ENCODE peak calls at places on chromosomes 16 and 17, in six cellular contexts. One of them, this sample, is unnamed.

GRCh38 chr17:77235370-77236080 is 94.8 kb downstream of the SEC14L1 start:
- DNase-seq in cardiac muscle cell: peak; percentile 94
- DNase-seq in mammary epithelial cell: no peak
- DNase-seq in colonic mucosa: peak; percentile 42
- DNase-seq in heart left ventricle: peak; percentile 68
- DNase-seq in fibroblast of lung: peak; percentile 94
- DNase-seq in this sample: peak; percentile 80

GRCh38 chr17:63573634-63574033 is 23.4 kb downstream of the DCAF7 start:
- DNase-seq in fibroblast of lung: no peak
- DNase-seq in colonic mucosa: no peak
- DNase-seq in mammary epithelial cell: no peak
- DNase-seq in heart left ventricle: no peak
- DNase-seq in cardiac muscle cell: peak; percentile 6
- DNase-seq in this sample: no peak

GRCh38 chr16:30621765-30622164 is 11.6 kb upstream of the ZNF689 start:
- DNase-seq in cardiac muscle cell: no peak
- DNase-seq in colonic mucosa: no peak
- DNase-seq in mammary epithelial cell: no peak
- DNase-seq in heart left ventricle: no peak
- DNase-seq in fibroblast of lung: no peak
- DNase-seq in this sample: no peak

GRCh38 chr17:17448076-17448475 is 28.7 kb upstream of the MED9 start:
- DNase-seq in heart left ventricle: no peak
- DNase-seq in cardiac muscle cell: no peak
- DNase-seq in fibroblast of lung: no peak
- DNase-seq in colonic mucosa: no peak
- DNase-seq in mammary epithelial cell: no peak
- DNase-seq in this sample: peak; percentile 85

GRCh38 chr17:33210240-33210639 is 82.9 kb downstream of the ASIC2 start:
- DNase-seq in colonic mucosa: no peak
- DNase-seq in cardiac muscle cell: no peak
- DNase-seq in fibroblast of lung: no peak
- DNase-seq in heart left ventricle: no peak
- DNase-seq in mammary epithelial cell: no peak
- DNase-seq in this sample: no peak

GRCh38 chr16:984736-985135 is 3.2 kb downstream of the SOX8 start:
- DNase-seq in mammary epithelial cell: no peak
- DNase-seq in cardiac muscle cell: no peak
- DNase-seq in fibroblast of lung: no peak
- DNase-seq in heart left ventricle: no peak
- DNase-seq in colonic mucosa: no peak
- DNase-seq in this sample: no peak

GRCh38 chr17:614637-615546 is 99.7 kb downstream of the VPS53 start:
- DNase-seq in colonic mucosa: no peak
- DNase-seq in fibroblast of lung: no peak
- DNase-seq in cardiac muscle cell: no peak
- DNase-seq in heart left ventricle: no peak
- DNase-seq in mammary epithelial cell: peak; percentile 95
- DNase-seq in this sample: no peak

GRCh38 chr16:69523571-69523970 is 42.2 kb upstream of the NFAT5 start:
- DNase-seq in cardiac muscle cell: no peak
- DNase-seq in mammary epithelial cell: no peak
- DNase-seq in heart left ventricle: no peak
- DNase-seq in fibroblast of lung: no peak
- DNase-seq in colonic mucosa: peak; percentile 88
- DNase-seq in this sample: no peak

GRCh38 chr16:12874135-12874534 is 27.3 kb upstream of the SHISA9 start:
- DNase-seq in fibroblast of lung: no peak
- DNase-seq in heart left ventricle: no peak
- DNase-seq in mammary epithelial cell: peak; percentile 73
- DNase-seq in cardiac muscle cell: no peak
- DNase-seq in colonic mucosa: no peak
- DNase-seq in this sample: no peak

GRCh38 chr17:63946440-63947363 is 14.6 kb upstream of the CD79B start:
- DNase-seq in mammary epithelial cell: no peak
- DNase-seq in fibroblast of lung: peak; percentile 28
- DNase-seq in colonic mucosa: peak; percentile 57
- DNase-seq in heart left ventricle: no peak
- DNase-seq in cardiac muscle cell: peak; percentile 36
- DNase-seq in this sample: no peak

DNA sequence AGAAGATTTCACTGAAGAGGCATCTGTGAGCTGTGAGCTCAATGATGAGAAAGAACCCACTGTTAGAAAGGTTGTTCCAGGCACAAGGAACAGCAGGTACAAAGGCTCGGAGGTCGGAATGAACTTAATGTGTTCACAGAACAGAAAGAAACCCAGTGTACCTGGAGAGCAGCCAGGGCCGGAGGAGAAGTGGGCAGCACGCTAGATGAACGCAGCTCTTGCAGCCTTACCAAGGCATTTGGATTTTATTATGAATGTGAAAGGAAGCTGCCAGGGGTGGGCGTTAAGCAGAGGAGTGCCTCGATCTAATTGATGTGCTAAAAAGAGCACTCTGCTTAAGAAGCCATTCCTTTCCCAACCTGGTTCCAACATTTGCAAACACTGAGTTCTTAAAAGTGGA is 19.0 kb downstream of the EEF2K start:
- DNase-seq in heart left ventricle: no peak
- DNase-seq in cardiac muscle cell: no peak
- DNase-seq in mammary epithelial cell: no peak
- DNase-seq in colonic mucosa: no peak
- DNase-seq in fibroblast of lung: no peak
- DNase-seq in this sample: no peak
- H3K36me3 ChIP-seq in heart left ventricle: peaks cover 37% of the 10 kb centered on the region
- H3K36me3 ChIP-seq in cardiac muscle cell: peaks cover 3% of the 10 kb centered on the region
- H3K36me3 ChIP-seq in mammary epithelial cell: peaks cover 9% of the 10 kb centered on the region
- H3K36me3 ChIP-seq in colonic mucosa: no peaks in the 10 kb centered on the region
- H3K36me3 ChIP-seq in fibroblast of lung: no peaks in the 10 kb centered on the region
- H3K36me3 ChIP-seq in this sample: no peaks in the 10 kb centered on the region

DNA sequence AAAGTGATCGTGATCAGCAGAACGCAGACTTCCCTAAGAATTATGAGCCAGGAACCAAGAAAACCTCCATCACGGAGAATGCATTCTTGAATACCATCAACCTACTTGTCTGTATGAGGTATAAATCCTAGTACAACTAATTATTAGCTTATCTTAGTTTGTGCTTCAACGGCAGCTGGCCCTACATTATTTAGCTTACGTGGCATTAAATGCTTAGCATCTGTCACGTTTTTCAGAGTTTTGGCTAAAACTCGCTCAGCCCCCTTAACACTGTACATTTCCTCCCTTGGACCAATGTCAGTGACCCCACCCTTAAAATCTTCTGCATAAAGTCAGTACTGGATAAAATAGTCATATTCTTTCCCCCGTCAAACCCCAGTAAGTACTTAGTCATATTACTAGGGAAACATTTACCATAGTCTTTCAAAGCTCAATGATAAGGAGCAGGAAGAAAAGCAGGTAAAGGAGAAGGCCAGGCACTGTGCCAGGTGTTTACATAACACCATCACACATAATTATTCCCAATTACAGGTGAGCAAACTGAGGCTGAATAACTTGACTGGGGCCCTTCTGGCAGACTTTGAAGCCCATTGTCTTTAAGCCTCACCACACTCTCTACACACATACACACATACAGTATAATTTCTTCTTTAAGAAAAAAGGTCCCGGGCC is 16.6 kb upstream of the TXNDC11 start:
- DNase-seq in cardiac muscle cell: no peak
- DNase-seq in fibroblast of lung: no peak
- DNase-seq in heart left ventricle: no peak
- DNase-seq in mammary epithelial cell: no peak
- DNase-seq in colonic mucosa: peak; percentile 78
- DNase-seq in this sample: no peak
- TF ChIP-seq CTCF in cardiac muscle cell: no peak
- TF ChIP-seq CTCF in fibroblast of lung: no peak
- TF ChIP-seq CTCF in heart left ventricle: no peak
- TF ChIP-seq CTCF in mammary epithelial cell: no peak
- TF ChIP-seq CTCF in colonic mucosa: no peak
- TF ChIP-seq CTCF in this sample: no peak

GRCh38 chr17:68195667-68196393 is 52.0 kb upstream of the AMZ2 start:
- DNase-seq in heart left ventricle: no peak
- DNase-seq in cardiac muscle cell: no peak
- DNase-seq in colonic mucosa: no peak
- DNase-seq in fibroblast of lung: no peak
- DNase-seq in mammary epithelial cell: no peak
- DNase-seq in this sample: peak; percentile 78
- H3K36me3 ChIP-seq in heart left ventricle: no peaks in the 10 kb centered on the region
- H3K36me3 ChIP-seq in cardiac muscle cell: no peaks in the 10 kb centered on the region
- H3K36me3 ChIP-seq in colonic mucosa: no peaks in the 10 kb centered on the region
- H3K36me3 ChIP-seq in fibroblast of lung: no peaks in the 10 kb centered on the region
- H3K36me3 ChIP-seq in mammary epithelial cell: no peaks in the 10 kb centered on the region
- H3K36me3 ChIP-seq in this sample: no peaks in the 10 kb centered on the region

GRCh38 chr17:8630802-8631553 is 453 bp upstream of the MYH10 start:
- DNase-seq in fibroblast of lung: peak; percentile 99
- DNase-seq in heart left ventricle: peak; percentile 99
- DNase-seq in cardiac muscle cell: peak; percentile 100
- DNase-seq in mammary epithelial cell: peak; percentile 100
- DNase-seq in colonic mucosa: peak; percentile 98
- DNase-seq in this sample: peak; percentile 99
- TF ChIP-seq CTCF in fibroblast of lung: no peak
- TF ChIP-seq CTCF in heart left ventricle: peak; percentile 13
- TF ChIP-seq CTCF in cardiac muscle cell: no peak
- TF ChIP-seq CTCF in mammary epithelial cell: no peak
- TF ChIP-seq CTCF in colonic mucosa: no peak
- TF ChIP-seq CTCF in this sample: no peak

GRCh38 chr16:87419971-87420370 is 27.8 kb downstream of the MAP1LC3B start:
- DNase-seq in mammary epithelial cell: no peak
- DNase-seq in heart left ventricle: no peak
- DNase-seq in fibroblast of lung: no peak
- DNase-seq in cardiac muscle cell: no peak
- DNase-seq in colonic mucosa: no peak
- DNase-seq in this sample: no peak

GRCh38 chr16:87423429-87423828 is 31.3 kb downstream of the MAP1LC3B start:
- DNase-seq in heart left ventricle: no peak
- DNase-seq in cardiac muscle cell: no peak
- DNase-seq in colonic mucosa: no peak
- DNase-seq in fibroblast of lung: no peak
- DNase-seq in mammary epithelial cell: no peak
- DNase-seq in this sample: no peak

GRCh38 chr16:87421369-87421912 is 29.3 kb downstream of the MAP1LC3B start:
- DNase-seq in fibroblast of lung: no peak
- DNase-seq in heart left ventricle: no peak
- DNase-seq in colonic mucosa: no peak
- DNase-seq in mammary epithelial cell: no peak
- DNase-seq in cardiac muscle cell: no peak
- DNase-seq in this sample: no peak

GRCh38 chr16:87420401-87421368 is 28.5 kb downstream of the MAP1LC3B start:
- DNase-seq in mammary epithelial cell: no peak
- DNase-seq in heart left ventricle: no peak
- DNase-seq in colonic mucosa: no peak
- DNase-seq in cardiac muscle cell: no peak
- DNase-seq in fibroblast of lung: no peak
- DNase-seq in this sample: no peak

GRCh38 chr16:87422106-87422505 is 30.0 kb downstream of the MAP1LC3B start:
- DNase-seq in mammary epithelial cell: no peak
- DNase-seq in heart left ventricle: no peak
- DNase-seq in colonic mucosa: no peak
- DNase-seq in fibroblast of lung: no peak
- DNase-seq in cardiac muscle cell: no peak
- DNase-seq in this sample: no peak
- H3K36me3 ChIP-seq in mammary epithelial cell: peaks cover 2% of the 10 kb centered on the region
- H3K36me3 ChIP-seq in heart left ventricle: peaks cover 73% of the 10 kb centered on the region
- H3K36me3 ChIP-seq in colonic mucosa: peaks cover 7% of the 10 kb centered on the region
- H3K36me3 ChIP-seq in fibroblast of lung: peaks cover 16% of the 10 kb centered on the region
- H3K36me3 ChIP-seq in cardiac muscle cell: peaks cover 22% of the 10 kb centered on the region
- H3K36me3 ChIP-seq in this sample: peaks cover 44% of the 10 kb centered on the region

DNA sequence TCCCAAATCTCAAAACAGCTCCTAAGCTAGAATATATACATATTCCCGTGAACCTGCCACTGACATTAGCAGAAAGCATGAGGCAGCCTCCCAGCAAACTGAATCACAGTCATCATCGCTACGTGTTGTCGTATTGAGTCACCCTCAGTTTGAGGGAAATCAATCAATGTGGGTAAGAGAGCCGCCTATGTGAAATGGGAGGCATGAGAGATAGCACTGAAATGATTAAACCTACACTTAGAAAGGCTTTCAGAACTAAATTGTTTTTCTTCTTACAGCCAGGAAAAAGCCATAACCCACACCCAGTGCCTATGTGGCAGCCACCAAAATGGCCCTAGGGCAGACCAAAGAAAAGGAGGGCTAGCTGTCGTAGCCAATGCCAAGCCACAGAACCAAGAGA is 90.5 kb downstream of the ADAMTS18 start:
- DNase-seq in colonic mucosa: no peak
- DNase-seq in mammary epithelial cell: peak; percentile 55
- DNase-seq in fibroblast of lung: peak; percentile 6
- DNase-seq in heart left ventricle: no peak
- DNase-seq in cardiac muscle cell: no peak
- DNase-seq in this sample: no peak
- TF ChIP-seq CTCF in colonic mucosa: no peak
- TF ChIP-seq CTCF in mammary epithelial cell: no peak
- TF ChIP-seq CTCF in fibroblast of lung: no peak
- TF ChIP-seq CTCF in heart left ventricle: no peak
- TF ChIP-seq CTCF in cardiac muscle cell: no peak
- TF ChIP-seq CTCF in this sample: no peak

DNA sequence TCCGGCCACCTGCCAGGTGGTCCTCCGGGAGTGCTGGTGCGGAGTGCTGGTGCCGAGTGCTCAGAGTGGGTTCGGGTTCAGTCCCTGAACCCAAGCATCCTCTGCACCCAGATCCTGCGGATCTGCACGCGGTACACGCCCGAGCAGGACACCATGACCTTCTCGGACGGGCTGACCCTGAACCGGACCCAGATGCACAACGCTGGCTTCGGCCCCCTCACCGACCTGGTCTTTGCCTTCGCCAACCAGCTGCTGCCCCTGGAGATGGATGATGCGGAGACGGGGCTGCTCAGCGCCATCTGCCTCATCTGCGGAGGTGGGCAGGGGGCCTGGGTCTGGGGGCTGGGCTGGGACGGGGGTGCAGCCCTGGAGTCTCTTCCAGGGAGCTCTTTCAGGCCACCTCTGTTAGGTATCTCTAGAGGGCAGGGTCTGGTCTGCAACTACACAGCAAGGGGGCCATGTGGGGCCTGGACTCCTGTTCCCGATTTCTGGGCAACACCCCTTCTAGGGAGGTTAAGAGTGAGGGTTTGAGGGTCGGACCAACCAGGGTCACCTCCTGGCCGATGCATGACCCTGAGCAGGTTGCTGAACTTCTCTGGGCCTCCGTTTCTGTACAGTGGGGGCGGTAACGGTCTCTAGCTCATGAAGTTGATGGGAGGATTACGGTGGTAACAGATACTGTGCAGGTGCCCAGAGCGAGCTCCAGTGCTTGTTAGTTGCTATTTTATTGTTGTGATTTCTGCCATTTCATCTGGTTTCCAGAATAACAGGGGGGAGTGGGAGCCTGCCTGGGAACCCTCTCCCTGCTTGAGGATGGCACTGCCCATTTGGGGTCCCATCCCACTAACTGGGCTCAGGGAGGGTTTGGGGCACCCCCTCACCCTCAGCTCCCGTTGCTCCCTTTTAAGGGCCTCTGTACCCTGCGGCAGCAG is 10.1 kb downstream of the GJD3 start:
- DNase-seq in colonic mucosa: peak; percentile 17
- DNase-seq in heart left ventricle: peak; percentile 28
- DNase-seq in mammary epithelial cell: no peak
- DNase-seq in fibroblast of lung: no peak
- DNase-seq in cardiac muscle cell: no peak
- DNase-seq in this sample: peak; percentile 74
- H3K36me3 ChIP-seq in colonic mucosa: peaks cover 6% of the 10 kb centered on the region
- H3K36me3 ChIP-seq in heart left ventricle: peaks cover 65% of the 10 kb centered on the region
- H3K36me3 ChIP-seq in mammary epithelial cell: peaks cover 15% of the 10 kb centered on the region
- H3K36me3 ChIP-seq in fibroblast of lung: peaks cover 28% of the 10 kb centered on the region
- H3K36me3 ChIP-seq in cardiac muscle cell: peaks cover 9% of the 10 kb centered on the region
- H3K36me3 ChIP-seq in this sample: peaks cover 18% of the 10 kb centered on the region